ENCODE peak calls at places on chromosome 9, in five cellular contexts. D is neuronal stem cell, E is IMR-90, X is GM20000, W is HEK293T. A is an unnamed sample.

GRCh38 chr9:114930063-114930812 is at the start of gene TNFSF8:
- DNase-seq in X (peak), W (no peak), E (no peak), D (no peak), A (no peak)

GRCh38 chr9:95513722-95514121 is 3.0 kb downstream of the PTCH1 start:
- DNase-seq in W (no peak), X (no peak), D (no peak), E (no peak), A (no peak)

GRCh38 chr9:99071313-99072039 is 33.4 kb upstream of the TGFBR1 start:
- DNase-seq in W (no peak), E (peak), X (no peak), D (no peak), A (no peak)

GRCh38 chr9:136588663-136589464 is 43.0 kb upstream of the NOTCH1 start:
- DNase-seq in E (no peak), W (no peak), X (no peak), D (no peak), A (no peak)

GRCh38 chr9:99809586-99810357 is 11.9 kb upstream of the NR4A3 start:
- DNase-seq in E (no peak), X (no peak), D (no peak), W (no peak), A (no peak)

GRCh38 chr9:127360205-127360604 is 36.8 kb upstream of the SLC2A8 start:
- DNase-seq in E (no peak), W (no peak), X (no peak), D (no peak), A (peak)

GRCh38 chr9:112570731-112571167 is 84.1 kb downstream of the KIAA1958 start:
- DNase-seq in D (no peak), W (no peak), E (no peak), X (no peak), A (peak)

GRCh38 chr9:109381011-109381729 is 60.3 kb upstream of the EPB41L4B start:
- DNase-seq in D (no peak), E (peak), X (peak), W (no peak), A (no peak)

GRCh38 chr9:135079676-135080075 is 7.8 kb upstream of the OLFM1 start:
- DNase-seq in E (no peak), W (no peak), D (no peak), X (no peak), A (no peak)

GRCh38 chr9:37897665-37898064 is 6.3 kb downstream of the SLC25A51 start:
- DNase-seq in X (no peak), D (no peak), E (peak), W (no peak), A (no peak)

GRCh38 chr9:120874226-120874839 is 2.7 kb downstream of the PHF19 start:
- DNase-seq in E (no peak), X (no peak), W (no peak), D (no peak), A (no peak)

GRCh38 chr9:70340572-70340971 is 73.9 kb downstream of the KLF9 start:
- DNase-seq in D (no peak), E (peak), X (no peak), W (no peak), A (no peak)

GRCh38 chr9:33131505-33132248 is 35.5 kb downstream of the B4GALT1 start:
- DNase-seq in X (no peak), W (no peak), E (no peak), D (no peak), A (no peak)

GRCh38 chr9:19642256-19642655 is 146.6 kb downstream of the SLC24A2 start:
- DNase-seq in E (no peak), X (no peak), W (no peak), D (no peak), A (peak)

GRCh38 chr9:93057703-93058356 is 671 bp upstream of the SUSD3 start:
- DNase-seq in X (no peak), W (no peak), D (no peak), E (no peak), A (no peak)

GRCh38 chr9:90141723-90142122 is 500.9 kb downstream of the DIRAS2 start:
- DNase-seq in E (peak), X (peak), W (peak), D (no peak), A (no peak)

GRCh38 chr9:75238311-75238976 is 150.1 kb downstream of the OSTF1 start:
- DNase-seq in X (peak), E (peak), W (peak), D (peak), A (no peak)

GRCh38 chr9:27548055-27548741 is 18.6 kb upstream of the MOB3B start:
- DNase-seq in D (no peak), E (peak), X (no peak), W (peak), A (no peak)

GRCh38 chr9:95070549-95071021 is 246.9 kb downstream of the FANCC start:
- DNase-seq in W (no peak), X (no peak), D (no peak), E (no peak), A (no peak)

GRCh38 chr9:96651626-96652025 is 3.5 kb downstream of the PRXL2C start:
- DNase-seq in D (no peak), E (peak), W (no peak), X (peak), A (no peak)

GRCh38 chr9:104780796-104781395 is 17.0 kb downstream of the NIPSNAP3B start:
- DNase-seq in E (peak), X (peak), D (no peak), W (no peak), A (no peak)

GRCh38 chr9:14692918-14693861 is at the start of gene ZDHHC21:
- DNase-seq in D (peak), W (peak), E (peak), X (peak), A (peak)

GRCh38 chr9:91843623-91844111 is 106.4 kb downstream of the ROR2 start:
- DNase-seq in D (no peak), W (no peak), E (no peak), X (no peak), A (no peak)

GRCh38 chr9:19516348-19516747 is 107.5 kb downstream of the ACER2 start:
- DNase-seq in D (no peak), W (no peak), E (no peak), X (no peak), A (no peak)

GRCh38 chr9:114008667-114009410 is 69.3 kb downstream of the AMBP start:
- DNase-seq in X (no peak), E (no peak), W (no peak), D (no peak), A (no peak)

A was measured in caudate nucleus.